ENCODE peak calls at places on chromosomes 11 and 22, in seven cellular contexts. D is cardiac muscle cell, G is A549, I is erythroblast, T is heart right ventricle, F is NB4, S is activated gamma-delta T cell treated with Interleukin-2 at 50 U/mL for 16 hours. U is an unnamed sample.

GRCh38 chr11:17208257-17208999 is 642 bp upstream of the PIK3C2A start:
- DNase-seq in D (peak; percentile 76), G (peak; percentile 84), I (peak; percentile 64), T (peak; percentile 38), F (peak; percentile 60), S (peak; percentile 37), U (peak; percentile 76)

GRCh38 chr11:8838248-8838647 is 72.7 kb upstream of the AKIP1 start:
- DNase-seq in D (no peak), G (no peak), I (no peak), T (peak; percentile 12), F (peak; percentile 54), S (no peak), U (no peak)

GRCh38 chr11:7604331-7604973 is 68.8 kb downstream of the CYB5R2 start:
- DNase-seq in D (no peak), G (peak; percentile 60), I (no peak), T (no peak), F (no peak), S (no peak), U (peak; percentile 46)

GRCh38 chr11:115699733-115700132 is 195.5 kb upstream of the CADM1 start:
- DNase-seq in D (no peak), G (no peak), I (no peak), T (peak; percentile 54), F (no peak), S (no peak), U (no peak)

GRCh38 chr22:37111156-37111717 is 1.7 kb upstream of the TMPRSS6 start:
- DNase-seq in D (no peak), G (no peak), I (no peak), T (no peak), F (no peak), S (no peak), U (no peak)

GRCh38 chr11:32173435-32173834 is 82.6 kb downstream of the RCN1 start:
- DNase-seq in D (peak; percentile 74), G (peak; percentile 41), I (peak; percentile 4), T (peak; percentile 67), F (peak; percentile 57), S (no peak), U (peak; percentile 76)

GRCh38 chr11:130829801-130830562 is 86.3 kb downstream of the SNX19 start:
- DNase-seq in D (no peak), G (no peak), I (no peak), T (peak; percentile 56), F (no peak), S (no peak), U (no peak)

GRCh38 chr11:14186376-14186775 is 172.6 kb downstream of the RRAS2 start:
- DNase-seq in D (no peak), G (no peak), I (no peak), T (no peak), F (no peak), S (no peak), U (no peak)

GRCh38 chr22:45553333-45554039 is 50.8 kb downstream of the FBLN1 start:
- DNase-seq in D (peak; percentile 87), G (peak; percentile 82), I (peak; percentile 57), T (peak; percentile 78), F (peak; percentile 79), S (peak; percentile 16), U (peak; percentile 90)

GRCh38 chr11:8593935-8594909 is at the start of gene STK33:
- DNase-seq in D (peak; percentile 85), G (peak; percentile 50), I (peak; percentile 21), T (peak; percentile 49), F (no peak), S (peak; percentile 12), U (peak; percentile 47)

GRCh38 chr11:86183694-86184093 is 60.9 kb upstream of the EED start:
- DNase-seq in D (no peak), G (no peak), I (peak; percentile 58), T (no peak), F (peak; percentile 42), S (no peak), U (peak; percentile 6)

GRCh38 chr11:32886180-32886579 is 6.4 kb upstream of the QSER1 start:
- DNase-seq in D (no peak), G (no peak), I (no peak), T (no peak), F (no peak), S (no peak), U (no peak)

GRCh38 chr11:126969865-126970479 is 30.6 kb downstream of the KIRREL3 start:
- DNase-seq in D (peak; percentile 52), G (peak; percentile 25), I (no peak), T (no peak), F (peak; percentile 25), S (no peak), U (peak; percentile 47)

GRCh38 chr11:68683952-68684384 is 376 bp upstream of the GAL start:
- DNase-seq in D (no peak), G (no peak), I (no peak), T (no peak), F (no peak), S (no peak), U (no peak)

GRCh38 chr11:112455791-112456190 is 195.1 kb upstream of the PLET1 start:
- DNase-seq in D (no peak), G (no peak), I (no peak), T (no peak), F (no peak), S (no peak), U (no peak)

GRCh38 chr22:39314251-39314971 is 5.0 kb downstream of the RPL3 start:
- DNase-seq in D (no peak), G (no peak), I (peak; percentile 32), T (no peak), F (no peak), S (no peak), U (no peak)

GRCh38 chr11:59822989-59823566 is 12.5 kb upstream of the MRPL16 start:
- DNase-seq in D (peak; percentile 75), G (peak; percentile 68), I (peak; percentile 76), T (peak; percentile 52), F (peak; percentile 87), S (peak; percentile 17), U (peak; percentile 57)

GRCh38 chr22:20174785-20175596 is 24.1 kb upstream of the CCDC188 start:
- DNase-seq in D (peak; percentile 38), G (no peak), I (no peak), T (no peak), F (peak; percentile 32), S (no peak), U (peak; percentile 55)

GRCh38 chr11:1864216-1864615 is 11.3 kb downstream of the LSP1 start:
- DNase-seq in D (no peak), G (no peak), I (no peak), T (no peak), F (no peak), S (no peak), U (no peak)

GRCh38 chr22:45905924-45906865 is 70.8 kb downstream of the WNT7B start:
- DNase-seq in D (peak; percentile 21), G (no peak), I (no peak), T (peak; percentile 22), F (peak; percentile 85), S (no peak), U (no peak)

GRCh38 chr11:76788661-76789442 is 5.7 kb downstream of the TSKU start:
- DNase-seq in D (no peak), G (no peak), I (no peak), T (no peak), F (no peak), S (no peak), U (peak; percentile 93)

GRCh38 chr22:44371741-44372525 is 59.2 kb upstream of the SHISAL1 start:
- DNase-seq in D (no peak), G (no peak), I (no peak), T (no peak), F (no peak), S (no peak), U (no peak)

GRCh38 chr11:30342736-30343166 is 19.8 kb downstream of the ARL14EP start:
- DNase-seq in D (no peak), G (no peak), I (no peak), T (no peak), F (peak; percentile 62), S (no peak), U (no peak)

GRCh38 chr11:74388678-74389327 is 9.4 kb downstream of the PGM2L1 start:
- DNase-seq in D (peak; percentile 77), G (peak; percentile 45), I (peak; percentile 69), T (peak; percentile 72), F (peak; percentile 71), S (peak; percentile 71), U (peak; percentile 70)

GRCh38 chr22:24157783-24158170 is 23.5 kb upstream of the SUSD2 start:
- DNase-seq in D (no peak), G (no peak), I (no peak), T (no peak), F (no peak), S (no peak), U (no peak)

GRCh38 chr11:41950470-41951143 is 491.2 kb upstream of the LRRC4C start:
- DNase-seq in D (peak; percentile 11), G (no peak), I (no peak), T (no peak), F (no peak), S (no peak), U (no peak)

GRCh38 chr11:33280402-33280801 is 23.2 kb downstream of the HIPK3 start:
- DNase-seq in D (no peak), G (no peak), I (no peak), T (no peak), F (no peak), S (no peak), U (no peak)

GRCh38 chr22:45493286-45493771 is 9.4 kb upstream of the FBLN1 start:
- DNase-seq in D (no peak), G (no peak), I (no peak), T (no peak), F (no peak), S (no peak), U (no peak)

GRCh38 chr11:134030853-134031252 is 38.0 kb upstream of the JAM3 start:
- DNase-seq in D (peak; percentile 35), G (no peak), I (no peak), T (no peak), F (no peak), S (no peak), U (no peak)

GRCh38 chr11:12426176-12426575 is 48.8 kb downstream of the PARVA start:
- DNase-seq in D (no peak), G (no peak), I (no peak), T (no peak), F (no peak), S (no peak), U (no peak)

GRCh38 chr11:35594680-35595079 is 23.6 kb upstream of the FJX1 start:
- DNase-seq in D (peak; percentile 21), G (no peak), I (no peak), T (no peak), F (peak; percentile 26), S (no peak), U (no peak)

GRCh38 chr11:65084598-65085375 is 765 bp downstream of the ZFPL1 start:
- DNase-seq in D (no peak), G (no peak), I (no peak), T (no peak), F (no peak), S (no peak), U (no peak)

GRCh38 chr11:93099811-93100210 is 98.0 kb downstream of the SLC36A4 start:
- DNase-seq in D (no peak), G (peak; percentile 5), I (no peak), T (no peak), F (no peak), S (no peak), U (no peak)

GRCh38 chr11:73549367-73549766 is 48.5 kb downstream of the FAM168A start:
- DNase-seq in D (no peak), G (no peak), I (no peak), T (no peak), F (no peak), S (no peak), U (no peak)

GRCh38 chr11:115676768-115677167 is 172.6 kb upstream of the CADM1 start:
- DNase-seq in D (no peak), G (no peak), I (no peak), T (no peak), F (no peak), S (no peak), U (no peak)

GRCh38 chr22:43992331-43992821 is 31.7 kb upstream of the PARVB start:
- DNase-seq in D (no peak), G (no peak), I (no peak), T (no peak), F (no peak), S (no peak), U (no peak)

U was measured in Calu3.